ENCODE peak calls at places on chromosomes 13 and 19, in four cellular contexts. One of them, this sample, is unnamed.

GRCh38 chr13:113726961-113727411 is 32.0 kb upstream of the TMEM255B start:
- DNase-seq in WTC11: no peak
- DNase-seq in K562: no peak
- DNase-seq in HepG2: no peak
- DNase-seq in this sample: no peak

GRCh38 chr19:53942001-53942786 is 20.5 kb upstream of the CACNG8 start:
- DNase-seq in WTC11: peak
- DNase-seq in K562: peak
- DNase-seq in HepG2: peak
- DNase-seq in this sample: peak

GRCh38 chr13:44219808-44220544 is 153.6 kb upstream of the SERP2 start:
- DNase-seq in WTC11: no peak
- DNase-seq in K562: no peak
- DNase-seq in HepG2: no peak
- DNase-seq in this sample: no peak

GRCh38 chr19:3556978-3557460 is 367 bp downstream of the MFSD12 start:
- DNase-seq in WTC11: peak
- DNase-seq in K562: peak
- DNase-seq in HepG2: no peak
- DNase-seq in this sample: no peak

GRCh38 chr13:98994896-98995295 is 17.0 kb upstream of the DOCK9 start:
- DNase-seq in WTC11: no peak
- DNase-seq in K562: no peak
- DNase-seq in HepG2: no peak
- DNase-seq in this sample: no peak

GRCh38 chr13:97262058-97262457 is 39.9 kb downstream of the MBNL2 start:
- DNase-seq in WTC11: no peak
- DNase-seq in K562: no peak
- DNase-seq in HepG2: no peak
- DNase-seq in this sample: no peak

GRCh38 chr19:8618751-8619150 is 8.2 kb upstream of the ADAMTS10 start:
- DNase-seq in WTC11: no peak
- DNase-seq in K562: no peak
- DNase-seq in HepG2: peak
- DNase-seq in this sample: no peak

GRCh38 chr13:57311009-57311586 is 144.1 kb downstream of the PRR20E start:
- DNase-seq in WTC11: peak
- DNase-seq in K562: no peak
- DNase-seq in HepG2: no peak
- DNase-seq in this sample: no peak

GRCh38 chr19:44499962-44500949 is at the start of gene ZNF180:
- DNase-seq in WTC11: peak
- DNase-seq in K562: peak
- DNase-seq in HepG2: peak
- DNase-seq in this sample: peak

GRCh38 chr13:48978942-48979601 is 3.4 kb downstream of the FNDC3A start:
- DNase-seq in WTC11: no peak
- DNase-seq in K562: no peak
- DNase-seq in HepG2: no peak
- DNase-seq in this sample: no peak

GRCh38 chr19:38337360-38337653 is 1.7 kb downstream of the CATSPERG start:
- DNase-seq in WTC11: no peak
- DNase-seq in K562: no peak
- DNase-seq in HepG2: peak
- DNase-seq in this sample: no peak
- TF ChIP-seq ELF4 in WTC11: no peak
- TF ChIP-seq ELF4 in K562: no peak
- TF ChIP-seq ELF4 in HepG2: no peak
- TF ChIP-seq ELF4 in this sample: no peak

GRCh38 chr13:22897571-22898314 is 283.0 kb upstream of the SGCG start:
- DNase-seq in WTC11: no peak
- DNase-seq in K562: no peak
- DNase-seq in HepG2: no peak
- DNase-seq in this sample: no peak
- TF ChIP-seq SP1 in WTC11: no peak
- TF ChIP-seq SP1 in K562: no peak
- TF ChIP-seq SP1 in HepG2: no peak
- TF ChIP-seq SP1 in this sample: no peak

GRCh38 chr13:28204690-28205443 is 66.5 kb downstream of the PAN3 start:
- DNase-seq in WTC11: no peak
- DNase-seq in K562: no peak
- DNase-seq in HepG2: peak
- DNase-seq in this sample: no peak
- TF ChIP-seq ELF4 in WTC11: no peak
- TF ChIP-seq ELF4 in K562: no peak
- TF ChIP-seq ELF4 in HepG2: no peak
- TF ChIP-seq ELF4 in this sample: no peak

GRCh38 chr13:20116213-20116612 is 44.6 kb downstream of the GJA3 start:
- DNase-seq in WTC11: no peak
- DNase-seq in K562: no peak
- DNase-seq in HepG2: no peak
- DNase-seq in this sample: no peak
- TF ChIP-seq SP1 in WTC11: no peak
- TF ChIP-seq SP1 in K562: no peak
- TF ChIP-seq SP1 in HepG2: no peak
- TF ChIP-seq SP1 in this sample: no peak